ENCODE peak calls at places on chromosomes 3 and 15, in nine cellular contexts. One of them, this sample, is unnamed.
A peak's percentile ranks its signal among the peaks of the same experiment; 100 is the strongest.

GRCh38 chr3:112774293-112774926 is 72.3 kb downstream of the CD200R1L start:
- DNase-seq in H54: no peak
- DNase-seq in heart right ventricle: no peak
- DNase-seq in HEK293T: no peak
- DNase-seq in AG09319: no peak
- DNase-seq in stimulated activated CD8-positive, alpha-beta memory T cell treated with anti-CD3 and anti-CD28 coated beads, Interleukin-4, amount 100 ng/mL, for 48 hours: no peak
- DNase-seq in caudate nucleus: no peak
- DNase-seq in foreskin keratinocyte: peak; percentile 90
- DNase-seq in activated gamma-delta T cell treated with Interleukin-2 at 50 U/mL for 16 hours: no peak
- DNase-seq in this sample: no peak

GRCh38 chr3:185778069-185778468 is 46.8 kb downstream of the IGF2BP2 start:
- DNase-seq in activated gamma-delta T cell treated with Interleukin-2 at 50 U/mL for 16 hours: no peak
- DNase-seq in H54: no peak
- DNase-seq in foreskin keratinocyte: no peak
- DNase-seq in HEK293T: no peak
- DNase-seq in caudate nucleus: no peak
- DNase-seq in AG09319: no peak
- DNase-seq in heart right ventricle: no peak
- DNase-seq in stimulated activated CD8-positive, alpha-beta memory T cell treated with anti-CD3 and anti-CD28 coated beads, Interleukin-4, amount 100 ng/mL, for 48 hours: no peak
- DNase-seq in this sample: no peak

GRCh38 chr15:66740802-66741201 is 38.8 kb downstream of the SMAD6 start:
- DNase-seq in activated gamma-delta T cell treated with Interleukin-2 at 50 U/mL for 16 hours: no peak
- DNase-seq in caudate nucleus: no peak
- DNase-seq in AG09319: no peak
- DNase-seq in heart right ventricle: peak; percentile 60
- DNase-seq in HEK293T: no peak
- DNase-seq in stimulated activated CD8-positive, alpha-beta memory T cell treated with anti-CD3 and anti-CD28 coated beads, Interleukin-4, amount 100 ng/mL, for 48 hours: no peak
- DNase-seq in foreskin keratinocyte: no peak
- DNase-seq in H54: no peak
- DNase-seq in this sample: no peak

GRCh38 chr3:50627407-50628051 is 10.6 kb downstream of the MAPKAPK3 start:
- DNase-seq in H54: peak; percentile 91
- DNase-seq in heart right ventricle: no peak
- DNase-seq in HEK293T: peak; percentile 33
- DNase-seq in stimulated activated CD8-positive, alpha-beta memory T cell treated with anti-CD3 and anti-CD28 coated beads, Interleukin-4, amount 100 ng/mL, for 48 hours: peak; percentile 53
- DNase-seq in foreskin keratinocyte: peak; percentile 54
- DNase-seq in activated gamma-delta T cell treated with Interleukin-2 at 50 U/mL for 16 hours: no peak
- DNase-seq in caudate nucleus: peak; percentile 11
- DNase-seq in AG09319: no peak
- DNase-seq in this sample: peak; percentile 99

GRCh38 chr3:8386221-8386620 is 115.4 kb upstream of the LMCD1 start:
- DNase-seq in activated gamma-delta T cell treated with Interleukin-2 at 50 U/mL for 16 hours: no peak
- DNase-seq in caudate nucleus: no peak
- DNase-seq in stimulated activated CD8-positive, alpha-beta memory T cell treated with anti-CD3 and anti-CD28 coated beads, Interleukin-4, amount 100 ng/mL, for 48 hours: no peak
- DNase-seq in heart right ventricle: no peak
- DNase-seq in AG09319: peak; percentile 7
- DNase-seq in HEK293T: no peak
- DNase-seq in foreskin keratinocyte: no peak
- DNase-seq in H54: no peak
- DNase-seq in this sample: no peak

GRCh38 chr3:150765949-150766720 is 3.2 kb upstream of the SIAH2 start:
- DNase-seq in HEK293T: no peak
- DNase-seq in activated gamma-delta T cell treated with Interleukin-2 at 50 U/mL for 16 hours: no peak
- DNase-seq in heart right ventricle: no peak
- DNase-seq in AG09319: no peak
- DNase-seq in stimulated activated CD8-positive, alpha-beta memory T cell treated with anti-CD3 and anti-CD28 coated beads, Interleukin-4, amount 100 ng/mL, for 48 hours: no peak
- DNase-seq in H54: no peak
- DNase-seq in foreskin keratinocyte: no peak
- DNase-seq in caudate nucleus: no peak
- DNase-seq in this sample: no peak

GRCh38 chr3:16883057-16883725 is 1.6 kb upstream of the PLCL2 start:
- DNase-seq in foreskin keratinocyte: no peak
- DNase-seq in HEK293T: no peak
- DNase-seq in AG09319: peak; percentile 90
- DNase-seq in stimulated activated CD8-positive, alpha-beta memory T cell treated with anti-CD3 and anti-CD28 coated beads, Interleukin-4, amount 100 ng/mL, for 48 hours: no peak
- DNase-seq in heart right ventricle: no peak
- DNase-seq in caudate nucleus: no peak
- DNase-seq in activated gamma-delta T cell treated with Interleukin-2 at 50 U/mL for 16 hours: no peak
- DNase-seq in H54: no peak
- DNase-seq in this sample: peak; percentile 51

GRCh38 chr3:152574461-152575079 is 260.4 kb upstream of the P2RY1 start:
- DNase-seq in stimulated activated CD8-positive, alpha-beta memory T cell treated with anti-CD3 and anti-CD28 coated beads, Interleukin-4, amount 100 ng/mL, for 48 hours: peak; percentile 48
- DNase-seq in caudate nucleus: no peak
- DNase-seq in heart right ventricle: peak; percentile 48
- DNase-seq in HEK293T: peak; percentile 50
- DNase-seq in activated gamma-delta T cell treated with Interleukin-2 at 50 U/mL for 16 hours: peak; percentile 7
- DNase-seq in H54: no peak
- DNase-seq in foreskin keratinocyte: peak; percentile 5
- DNase-seq in AG09319: no peak
- DNase-seq in this sample: peak; percentile 30

GRCh38 chr15:88563638-88564037 is 17.2 kb upstream of the DET1 start:
- DNase-seq in stimulated activated CD8-positive, alpha-beta memory T cell treated with anti-CD3 and anti-CD28 coated beads, Interleukin-4, amount 100 ng/mL, for 48 hours: no peak
- DNase-seq in activated gamma-delta T cell treated with Interleukin-2 at 50 U/mL for 16 hours: no peak
- DNase-seq in heart right ventricle: no peak
- DNase-seq in H54: no peak
- DNase-seq in HEK293T: no peak
- DNase-seq in caudate nucleus: no peak
- DNase-seq in foreskin keratinocyte: no peak
- DNase-seq in AG09319: no peak
- DNase-seq in this sample: no peak

GRCh38 chr15:59976480-59976879 is 27.6 kb upstream of the FOXB1 start:
- DNase-seq in stimulated activated CD8-positive, alpha-beta memory T cell treated with anti-CD3 and anti-CD28 coated beads, Interleukin-4, amount 100 ng/mL, for 48 hours: peak; percentile 55
- DNase-seq in activated gamma-delta T cell treated with Interleukin-2 at 50 U/mL for 16 hours: peak; percentile 63
- DNase-seq in AG09319: no peak
- DNase-seq in heart right ventricle: no peak
- DNase-seq in caudate nucleus: no peak
- DNase-seq in H54: no peak
- DNase-seq in HEK293T: no peak
- DNase-seq in foreskin keratinocyte: no peak
- DNase-seq in this sample: no peak

GRCh38 chr15:56835598-56836275 is 82.7 kb upstream of the TCF12 start:
- DNase-seq in activated gamma-delta T cell treated with Interleukin-2 at 50 U/mL for 16 hours: no peak
- DNase-seq in caudate nucleus: no peak
- DNase-seq in foreskin keratinocyte: no peak
- DNase-seq in AG09319: no peak
- DNase-seq in stimulated activated CD8-positive, alpha-beta memory T cell treated with anti-CD3 and anti-CD28 coated beads, Interleukin-4, amount 100 ng/mL, for 48 hours: no peak
- DNase-seq in heart right ventricle: no peak
- DNase-seq in H54: no peak
- DNase-seq in HEK293T: no peak
- DNase-seq in this sample: no peak

GRCh38 chr15:91302588-91303439 is 202.8 kb downstream of the SV2B start:
- DNase-seq in activated gamma-delta T cell treated with Interleukin-2 at 50 U/mL for 16 hours: no peak
- DNase-seq in AG09319: peak; percentile 28
- DNase-seq in heart right ventricle: no peak
- DNase-seq in HEK293T: peak; percentile 75
- DNase-seq in foreskin keratinocyte: peak; percentile 14
- DNase-seq in H54: peak; percentile 42
- DNase-seq in stimulated activated CD8-positive, alpha-beta memory T cell treated with anti-CD3 and anti-CD28 coated beads, Interleukin-4, amount 100 ng/mL, for 48 hours: no peak
- DNase-seq in caudate nucleus: peak; percentile 29
- DNase-seq in this sample: peak; percentile 20

GRCh38 chr3:25586167-25586505 is 78.6 kb downstream of the TOP2B start:
- DNase-seq in HEK293T: no peak
- DNase-seq in activated gamma-delta T cell treated with Interleukin-2 at 50 U/mL for 16 hours: no peak
- DNase-seq in foreskin keratinocyte: no peak
- DNase-seq in AG09319: no peak
- DNase-seq in heart right ventricle: no peak
- DNase-seq in stimulated activated CD8-positive, alpha-beta memory T cell treated with anti-CD3 and anti-CD28 coated beads, Interleukin-4, amount 100 ng/mL, for 48 hours: no peak
- DNase-seq in H54: no peak
- DNase-seq in caudate nucleus: no peak
- DNase-seq in this sample: no peak

GRCh38 chr15:69860316-69860715 is 237.4 kb downstream of the TLE3 start:
- DNase-seq in foreskin keratinocyte: no peak
- DNase-seq in AG09319: no peak
- DNase-seq in caudate nucleus: no peak
- DNase-seq in HEK293T: no peak
- DNase-seq in heart right ventricle: no peak
- DNase-seq in activated gamma-delta T cell treated with Interleukin-2 at 50 U/mL for 16 hours: no peak
- DNase-seq in H54: no peak
- DNase-seq in stimulated activated CD8-positive, alpha-beta memory T cell treated with anti-CD3 and anti-CD28 coated beads, Interleukin-4, amount 100 ng/mL, for 48 hours: no peak
- DNase-seq in this sample: no peak

GRCh38 chr3:44111482-44111881 is 130.2 kb upstream of the TOPAZ1 start:
- DNase-seq in caudate nucleus: no peak
- DNase-seq in H54: no peak
- DNase-seq in stimulated activated CD8-positive, alpha-beta memory T cell treated with anti-CD3 and anti-CD28 coated beads, Interleukin-4, amount 100 ng/mL, for 48 hours: no peak
- DNase-seq in HEK293T: no peak
- DNase-seq in foreskin keratinocyte: no peak
- DNase-seq in activated gamma-delta T cell treated with Interleukin-2 at 50 U/mL for 16 hours: no peak
- DNase-seq in heart right ventricle: no peak
- DNase-seq in AG09319: no peak
- DNase-seq in this sample: no peak

GRCh38 chr3:27185231-27185989 is 183.8 kb downstream of the NEK10 start:
- DNase-seq in caudate nucleus: no peak
- DNase-seq in foreskin keratinocyte: no peak
- DNase-seq in activated gamma-delta T cell treated with Interleukin-2 at 50 U/mL for 16 hours: no peak
- DNase-seq in H54: no peak
- DNase-seq in AG09319: no peak
- DNase-seq in heart right ventricle: no peak
- DNase-seq in stimulated activated CD8-positive, alpha-beta memory T cell treated with anti-CD3 and anti-CD28 coated beads, Interleukin-4, amount 100 ng/mL, for 48 hours: no peak
- DNase-seq in HEK293T: no peak
- DNase-seq in this sample: no peak

GRCh38 chr15:62306851-62307504 is 141.9 kb upstream of the C2CD4B start:
- DNase-seq in H54: peak; percentile 33
- DNase-seq in HEK293T: peak; percentile 69
- DNase-seq in caudate nucleus: peak; percentile 26
- DNase-seq in AG09319: peak; percentile 30
- DNase-seq in foreskin keratinocyte: peak; percentile 40
- DNase-seq in stimulated activated CD8-positive, alpha-beta memory T cell treated with anti-CD3 and anti-CD28 coated beads, Interleukin-4, amount 100 ng/mL, for 48 hours: no peak
- DNase-seq in heart right ventricle: peak; percentile 27
- DNase-seq in activated gamma-delta T cell treated with Interleukin-2 at 50 U/mL for 16 hours: no peak
- DNase-seq in this sample: peak; percentile 37

GRCh38 chr3:194158942-194159439 is 23.0 kb downstream of the HES1 start:
- DNase-seq in foreskin keratinocyte: peak; percentile 39
- DNase-seq in heart right ventricle: no peak
- DNase-seq in H54: no peak
- DNase-seq in stimulated activated CD8-positive, alpha-beta memory T cell treated with anti-CD3 and anti-CD28 coated beads, Interleukin-4, amount 100 ng/mL, for 48 hours: no peak
- DNase-seq in HEK293T: no peak
- DNase-seq in caudate nucleus: no peak
- DNase-seq in AG09319: no peak
- DNase-seq in activated gamma-delta T cell treated with Interleukin-2 at 50 U/mL for 16 hours: no peak
- DNase-seq in this sample: peak; percentile 12

GRCh38 chr15:77863491-77864105 is 213.9 kb downstream of the TBC1D2B start:
- DNase-seq in stimulated activated CD8-positive, alpha-beta memory T cell treated with anti-CD3 and anti-CD28 coated beads, Interleukin-4, amount 100 ng/mL, for 48 hours: no peak
- DNase-seq in activated gamma-delta T cell treated with Interleukin-2 at 50 U/mL for 16 hours: no peak
- DNase-seq in H54: no peak
- DNase-seq in heart right ventricle: no peak
- DNase-seq in AG09319: no peak
- DNase-seq in caudate nucleus: no peak
- DNase-seq in foreskin keratinocyte: no peak
- DNase-seq in HEK293T: no peak
- DNase-seq in this sample: no peak

GRCh38 chr3:135621184-135621931 is 344.2 kb upstream of the PPP2R3A start:
- DNase-seq in caudate nucleus: no peak
- DNase-seq in stimulated activated CD8-positive, alpha-beta memory T cell treated with anti-CD3 and anti-CD28 coated beads, Interleukin-4, amount 100 ng/mL, for 48 hours: no peak
- DNase-seq in activated gamma-delta T cell treated with Interleukin-2 at 50 U/mL for 16 hours: no peak
- DNase-seq in HEK293T: no peak
- DNase-seq in AG09319: no peak
- DNase-seq in H54: no peak
- DNase-seq in heart right ventricle: no peak
- DNase-seq in foreskin keratinocyte: no peak
- DNase-seq in this sample: no peak

GRCh38 chr15:88652456-88653199 is 13.8 kb downstream of the ISG20 start:
- DNase-seq in heart right ventricle: no peak
- DNase-seq in foreskin keratinocyte: no peak
- DNase-seq in AG09319: no peak
- DNase-seq in H54: no peak
- DNase-seq in HEK293T: no peak
- DNase-seq in stimulated activated CD8-positive, alpha-beta memory T cell treated with anti-CD3 and anti-CD28 coated beads, Interleukin-4, amount 100 ng/mL, for 48 hours: no peak
- DNase-seq in caudate nucleus: no peak
- DNase-seq in activated gamma-delta T cell treated with Interleukin-2 at 50 U/mL for 16 hours: no peak
- DNase-seq in this sample: no peak